ENCODE peak calls at places on chromosomes 3 and 15, in seven cellular contexts. One of them, this sample, is unnamed.

GRCh38 chr3:103644450-103644849 is 1209.6 kb downstream of the ZPLD1 start:
- DNase-seq in cardiac fibroblast: no peak
- DNase-seq in GM20000: no peak
- DNase-seq in GM12864: no peak
- DNase-seq in nephron progenitor cell: no peak
- DNase-seq in cardiac muscle cell: no peak
- DNase-seq in CD8-positive, alpha-beta T cell: no peak
- DNase-seq in this sample: no peak

GRCh38 chr3:24270204-24270671 is 224.4 kb downstream of the THRB start:
- DNase-seq in cardiac fibroblast: no peak
- DNase-seq in GM20000: no peak
- DNase-seq in GM12864: no peak
- DNase-seq in nephron progenitor cell: peak
- DNase-seq in cardiac muscle cell: no peak
- DNase-seq in CD8-positive, alpha-beta T cell: no peak
- DNase-seq in this sample: no peak

GRCh38 chr15:87949934-87950298 is 306.6 kb downstream of the NTRK3 start:
- DNase-seq in cardiac fibroblast: no peak
- DNase-seq in GM20000: no peak
- DNase-seq in GM12864: no peak
- DNase-seq in nephron progenitor cell: no peak
- DNase-seq in cardiac muscle cell: peak
- DNase-seq in CD8-positive, alpha-beta T cell: no peak
- DNase-seq in this sample: no peak

GRCh38 chr3:141385386-141386079 is 17.2 kb downstream of the ZBTB38 start:
- DNase-seq in cardiac fibroblast: no peak
- DNase-seq in GM20000: no peak
- DNase-seq in GM12864: no peak
- DNase-seq in nephron progenitor cell: no peak
- DNase-seq in cardiac muscle cell: no peak
- DNase-seq in CD8-positive, alpha-beta T cell: no peak
- DNase-seq in this sample: no peak

GRCh38 chr3:44554626-44555592 is at the start of gene ZKSCAN7:
- DNase-seq in cardiac fibroblast: peak
- DNase-seq in GM20000: peak
- DNase-seq in GM12864: peak
- DNase-seq in nephron progenitor cell: peak
- DNase-seq in cardiac muscle cell: peak
- DNase-seq in CD8-positive, alpha-beta T cell: peak
- DNase-seq in this sample: peak

GRCh38 chr3:32872487-32873382 is 54.9 kb downstream of the TRIM71 start:
- DNase-seq in cardiac fibroblast: no peak
- DNase-seq in GM20000: no peak
- DNase-seq in GM12864: no peak
- DNase-seq in nephron progenitor cell: no peak
- DNase-seq in cardiac muscle cell: no peak
- DNase-seq in CD8-positive, alpha-beta T cell: no peak
- DNase-seq in this sample: no peak

GRCh38 chr3:20225769-20226168 is 39.8 kb upstream of the SGO1 start:
- DNase-seq in cardiac fibroblast: peak
- DNase-seq in GM20000: peak
- DNase-seq in GM12864: no peak
- DNase-seq in nephron progenitor cell: no peak
- DNase-seq in cardiac muscle cell: peak
- DNase-seq in CD8-positive, alpha-beta T cell: no peak
- DNase-seq in this sample: no peak

GRCh38 chr15:50114381-50114780 is 4.7 kb downstream of the ATP8B4 start:
- DNase-seq in cardiac fibroblast: no peak
- DNase-seq in GM20000: no peak
- DNase-seq in GM12864: no peak
- DNase-seq in nephron progenitor cell: no peak
- DNase-seq in cardiac muscle cell: no peak
- DNase-seq in CD8-positive, alpha-beta T cell: no peak
- DNase-seq in this sample: no peak

GRCh38 chr15:58115692-58116091 is 22.5 kb upstream of the AQP9 start:
- DNase-seq in cardiac fibroblast: peak
- DNase-seq in GM20000: no peak
- DNase-seq in GM12864: no peak
- DNase-seq in nephron progenitor cell: no peak
- DNase-seq in cardiac muscle cell: no peak
- DNase-seq in CD8-positive, alpha-beta T cell: no peak
- DNase-seq in this sample: no peak

GRCh38 chr3:173045770-173046382 is 95.2 kb downstream of the SPATA16 start:
- DNase-seq in cardiac fibroblast: peak
- DNase-seq in GM20000: no peak
- DNase-seq in GM12864: no peak
- DNase-seq in nephron progenitor cell: no peak
- DNase-seq in cardiac muscle cell: no peak
- DNase-seq in CD8-positive, alpha-beta T cell: no peak
- DNase-seq in this sample: no peak

GRCh38 chr3:134341391-134341790 is 32.9 kb downstream of the AMOTL2 start:
- DNase-seq in cardiac fibroblast: no peak
- DNase-seq in GM20000: no peak
- DNase-seq in GM12864: no peak
- DNase-seq in nephron progenitor cell: no peak
- DNase-seq in cardiac muscle cell: no peak
- DNase-seq in CD8-positive, alpha-beta T cell: no peak
- DNase-seq in this sample: no peak

GRCh38 chr15:98025237-98025636 is 64.7 kb downstream of the ARRDC4 start:
- DNase-seq in cardiac fibroblast: peak
- DNase-seq in GM20000: no peak
- DNase-seq in GM12864: no peak
- DNase-seq in nephron progenitor cell: no peak
- DNase-seq in cardiac muscle cell: no peak
- DNase-seq in CD8-positive, alpha-beta T cell: no peak
- DNase-seq in this sample: no peak

GRCh38 chr3:11514191-11514770 is 129.4 kb downstream of the VGLL4 start:
- DNase-seq in cardiac fibroblast: peak
- DNase-seq in GM20000: no peak
- DNase-seq in GM12864: no peak
- DNase-seq in nephron progenitor cell: no peak
- DNase-seq in cardiac muscle cell: no peak
- DNase-seq in CD8-positive, alpha-beta T cell: no peak
- DNase-seq in this sample: no peak

GRCh38 chr15:99442268-99442897 is 123.4 kb upstream of the MEF2A start:
- DNase-seq in cardiac fibroblast: peak
- DNase-seq in GM20000: peak
- DNase-seq in GM12864: no peak
- DNase-seq in nephron progenitor cell: no peak
- DNase-seq in cardiac muscle cell: no peak
- DNase-seq in CD8-positive, alpha-beta T cell: no peak
- DNase-seq in this sample: peak

GRCh38 chr3:189632238-189632637 is 1.0 kb downstream of the TP63 start:
- DNase-seq in cardiac fibroblast: no peak
- DNase-seq in GM20000: peak
- DNase-seq in GM12864: no peak
- DNase-seq in nephron progenitor cell: no peak
- DNase-seq in cardiac muscle cell: no peak
- DNase-seq in CD8-positive, alpha-beta T cell: no peak
- DNase-seq in this sample: no peak

GRCh38 chr3:182913889-182914288 is 66.4 kb downstream of the DCUN1D1 start:
- DNase-seq in cardiac fibroblast: no peak
- DNase-seq in GM20000: peak
- DNase-seq in GM12864: peak
- DNase-seq in nephron progenitor cell: no peak
- DNase-seq in cardiac muscle cell: no peak
- DNase-seq in CD8-positive, alpha-beta T cell: no peak
- DNase-seq in this sample: no peak

GRCh38 chr3:127612966-127613365 is 14.8 kb downstream of the MCM2 start:
- DNase-seq in cardiac fibroblast: peak
- DNase-seq in GM20000: no peak
- DNase-seq in GM12864: no peak
- DNase-seq in nephron progenitor cell: no peak
- DNase-seq in cardiac muscle cell: no peak
- DNase-seq in CD8-positive, alpha-beta T cell: no peak
- DNase-seq in this sample: no peak

GRCh38 chr3:38534604-38535003 is 38.5 kb downstream of the EXOG start:
- DNase-seq in cardiac fibroblast: no peak
- DNase-seq in GM20000: no peak
- DNase-seq in GM12864: no peak
- DNase-seq in nephron progenitor cell: no peak
- DNase-seq in cardiac muscle cell: no peak
- DNase-seq in CD8-positive, alpha-beta T cell: no peak
- DNase-seq in this sample: no peak

GRCh38 chr15:50563756-50564155 is 17.3 kb upstream of the USP50 start:
- DNase-seq in cardiac fibroblast: no peak
- DNase-seq in GM20000: no peak
- DNase-seq in GM12864: no peak
- DNase-seq in nephron progenitor cell: no peak
- DNase-seq in cardiac muscle cell: no peak
- DNase-seq in CD8-positive, alpha-beta T cell: no peak
- DNase-seq in this sample: no peak

GRCh38 chr3:108125550-108126071 is 34.8 kb upstream of the CD47 start:
- DNase-seq in cardiac fibroblast: no peak
- DNase-seq in GM20000: peak
- DNase-seq in GM12864: peak
- DNase-seq in nephron progenitor cell: no peak
- DNase-seq in cardiac muscle cell: no peak
- DNase-seq in CD8-positive, alpha-beta T cell: peak
- DNase-seq in this sample: no peak

GRCh38 chr3:194266658-194267005 is 84.5 kb downstream of the CPN2 start:
- DNase-seq in cardiac fibroblast: no peak
- DNase-seq in GM20000: no peak
- DNase-seq in GM12864: no peak
- DNase-seq in nephron progenitor cell: no peak
- DNase-seq in cardiac muscle cell: no peak
- DNase-seq in CD8-positive, alpha-beta T cell: no peak
- DNase-seq in this sample: no peak

DNA sequence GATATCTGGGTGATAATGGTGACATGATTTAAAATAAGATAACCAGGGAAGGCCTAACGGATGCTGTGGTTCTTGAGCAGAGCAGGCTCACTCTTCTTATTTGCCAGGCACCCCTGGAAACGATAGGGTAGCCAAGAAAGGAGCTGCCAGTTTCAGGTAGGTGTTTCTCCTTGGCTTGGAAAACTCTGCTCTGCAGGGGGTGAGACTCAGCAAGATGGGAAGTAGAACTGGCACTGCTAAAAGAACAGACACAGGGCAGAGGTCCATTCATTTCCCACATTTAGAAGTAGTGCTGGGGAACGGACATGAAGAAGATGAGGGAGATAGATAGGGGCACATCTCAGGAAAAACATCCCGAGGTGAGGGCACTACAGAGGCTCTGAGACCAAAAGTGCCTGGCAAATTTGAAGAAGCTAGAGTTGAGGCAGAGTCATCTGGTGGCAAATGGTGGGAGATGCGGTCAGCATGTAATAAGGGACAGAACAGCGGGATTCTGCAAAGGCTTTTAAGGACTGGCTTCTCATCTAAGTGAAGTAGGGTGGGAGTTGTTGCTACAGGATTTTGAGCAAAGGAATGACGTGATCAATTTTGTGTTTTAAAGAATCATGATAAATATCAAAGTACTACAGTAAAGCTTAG is 323.4 kb upstream of the PLSCR5 start:
- DNase-seq in cardiac fibroblast: no peak
- DNase-seq in GM20000: no peak
- DNase-seq in GM12864: no peak
- DNase-seq in nephron progenitor cell: no peak
- DNase-seq in cardiac muscle cell: no peak
- DNase-seq in CD8-positive, alpha-beta T cell: no peak
- DNase-seq in this sample: no peak
- TF ChIP-seq CTCF in cardiac fibroblast: no peak
- TF ChIP-seq CTCF in GM20000: no peak
- TF ChIP-seq CTCF in GM12864: no peak
- TF ChIP-seq CTCF in nephron progenitor cell: no peak
- TF ChIP-seq CTCF in cardiac muscle cell: no peak
- TF ChIP-seq CTCF in CD8-positive, alpha-beta T cell: no peak
- TF ChIP-seq CTCF in this sample: no peak

DNA sequence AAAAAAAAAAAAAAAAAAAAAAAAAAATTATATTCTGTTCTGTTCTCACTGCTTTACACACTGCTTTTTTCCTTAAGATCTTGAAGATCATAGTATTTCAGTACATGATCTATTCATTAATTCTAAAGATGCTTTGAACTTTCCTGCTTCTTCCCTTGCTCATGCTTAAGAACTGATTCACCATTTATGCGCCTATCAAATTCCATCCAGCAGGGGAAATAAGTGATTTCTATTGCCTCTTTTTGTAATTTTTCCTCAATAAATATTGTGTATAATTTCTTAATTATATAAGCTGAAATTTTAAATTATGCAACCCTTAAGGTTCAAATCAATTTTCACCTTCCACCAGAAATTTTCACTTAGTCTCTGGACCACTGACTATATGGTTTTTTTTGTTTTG is 10.6 kb downstream of the DENND6A start:
- DNase-seq in cardiac fibroblast: peak
- DNase-seq in GM20000: no peak
- DNase-seq in GM12864: no peak
- DNase-seq in nephron progenitor cell: no peak
- DNase-seq in cardiac muscle cell: no peak
- DNase-seq in CD8-positive, alpha-beta T cell: no peak
- DNase-seq in this sample: no peak
- TF ChIP-seq CTCF in cardiac fibroblast: peak
- TF ChIP-seq CTCF in GM20000: no peak
- TF ChIP-seq CTCF in GM12864: no peak
- TF ChIP-seq CTCF in nephron progenitor cell: no peak
- TF ChIP-seq CTCF in cardiac muscle cell: peak
- TF ChIP-seq CTCF in CD8-positive, alpha-beta T cell: no peak
- TF ChIP-seq CTCF in this sample: peak

DNA sequence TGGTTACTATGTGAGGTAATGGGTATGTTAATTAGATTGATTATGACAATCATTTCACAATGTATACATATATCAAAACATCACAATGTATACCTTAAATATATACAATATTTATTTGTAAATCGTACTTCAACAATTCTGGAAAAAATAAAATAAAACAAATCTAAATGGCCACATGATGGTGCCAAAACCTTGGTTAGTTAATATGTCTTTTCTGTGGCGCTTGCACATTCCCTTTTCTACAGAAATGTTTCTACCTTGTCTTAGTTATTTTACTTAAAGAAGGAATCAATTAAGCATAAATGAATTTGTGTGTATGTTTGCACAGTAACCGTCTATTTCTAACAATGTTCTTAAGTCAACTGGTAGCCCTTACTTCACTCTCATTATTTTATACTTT is 53.4 kb downstream of the OXSM start:
- DNase-seq in cardiac fibroblast: peak
- DNase-seq in GM20000: no peak
- DNase-seq in GM12864: no peak
- DNase-seq in nephron progenitor cell: no peak
- DNase-seq in cardiac muscle cell: no peak
- DNase-seq in CD8-positive, alpha-beta T cell: no peak
- DNase-seq in this sample: no peak
- TF ChIP-seq CTCF in cardiac fibroblast: peak
- TF ChIP-seq CTCF in GM20000: no peak
- TF ChIP-seq CTCF in GM12864: no peak
- TF ChIP-seq CTCF in nephron progenitor cell: peak
- TF ChIP-seq CTCF in cardiac muscle cell: no peak
- TF ChIP-seq CTCF in CD8-positive, alpha-beta T cell: no peak
- TF ChIP-seq CTCF in this sample: no peak

GRCh38 chr3:140129885-140130284 is 194.9 kb downstream of the CLSTN2 start:
- DNase-seq in cardiac fibroblast: no peak
- DNase-seq in GM20000: no peak
- DNase-seq in GM12864: no peak
- DNase-seq in nephron progenitor cell: no peak
- DNase-seq in cardiac muscle cell: peak
- DNase-seq in CD8-positive, alpha-beta T cell: no peak
- DNase-seq in this sample: no peak

GRCh38 chr3:140134231-140134630 is 199.2 kb downstream of the CLSTN2 start:
- DNase-seq in cardiac fibroblast: no peak
- DNase-seq in GM20000: no peak
- DNase-seq in GM12864: no peak
- DNase-seq in nephron progenitor cell: no peak
- DNase-seq in cardiac muscle cell: no peak
- DNase-seq in CD8-positive, alpha-beta T cell: no peak
- DNase-seq in this sample: no peak

GRCh38 chr3:140131895-140132294 is 196.9 kb downstream of the CLSTN2 start:
- DNase-seq in cardiac fibroblast: no peak
- DNase-seq in GM20000: no peak
- DNase-seq in GM12864: no peak
- DNase-seq in nephron progenitor cell: no peak
- DNase-seq in cardiac muscle cell: no peak
- DNase-seq in CD8-positive, alpha-beta T cell: no peak
- DNase-seq in this sample: no peak

GRCh38 chr3:140128217-140129137 is 193.5 kb downstream of the CLSTN2 start:
- DNase-seq in cardiac fibroblast: peak
- DNase-seq in GM20000: peak
- DNase-seq in GM12864: no peak
- DNase-seq in nephron progenitor cell: peak
- DNase-seq in cardiac muscle cell: peak
- DNase-seq in CD8-positive, alpha-beta T cell: no peak
- DNase-seq in this sample: no peak
- TF ChIP-seq CTCF in cardiac fibroblast: peak
- TF ChIP-seq CTCF in GM20000: peak
- TF ChIP-seq CTCF in GM12864: peak
- TF ChIP-seq CTCF in nephron progenitor cell: peak
- TF ChIP-seq CTCF in cardiac muscle cell: peak
- TF ChIP-seq CTCF in CD8-positive, alpha-beta T cell: no peak
- TF ChIP-seq CTCF in this sample: no peak

This sample was measured in mesothelial cell of epicardium.